ENCODE peak calls at places on chromosomes 1 and 21, in ten cellular contexts. T, A, U, B, M, W, F, Q, X and N are unnamed samples.
A peak's percentile ranks its signal among the peaks of the same experiment; 100 is the strongest.

GRCh38 chr1:60819302-60819701 is 263.1 kb upstream of the NFIA start:
- DNase-seq in B (no peak), F (no peak), U (no peak), X (no peak), Q (no peak), T (no peak), M (no peak), A (no peak), W (no peak), N (no peak)

GRCh38 chr1:13699936-13700520 is at the start of gene PRDM2:
- DNase-seq in F (no peak), T (no peak), Q (peak; percentile 33), W (peak; percentile 93), U (no peak), B (no peak), M (peak; percentile 68), X (peak; percentile 46), A (no peak), N (peak; percentile 7)

GRCh38 chr1:17012775-17013501 is 1.2 kb upstream of the ATP13A2 start:
- DNase-seq in Q (peak; percentile 82), U (no peak), W (no peak), T (no peak), X (no peak), M (no peak), B (no peak), F (no peak), A (no peak), N (peak; percentile 78)

GRCh38 chr1:167121375-167122120 is 27.7 kb downstream of the STYXL2 start:
- DNase-seq in F (peak; percentile 47), M (no peak), A (no peak), W (peak; percentile 82), T (no peak), U (no peak), X (no peak), B (no peak), Q (peak; percentile 82), N (no peak)

GRCh38 chr1:214281030-214281901 is at the start of gene SMYD2:
- DNase-seq in U (no peak), M (peak; percentile 69), W (peak; percentile 94), T (no peak), B (no peak), X (peak; percentile 68), A (peak; percentile 41), F (peak; percentile 83), Q (peak; percentile 72), N (peak; percentile 77)

GRCh38 chr1:30409476-30410152 is 313.8 kb downstream of the MATN1 start:
- DNase-seq in T (no peak), M (no peak), Q (peak; percentile 62), F (no peak), A (no peak), W (peak; percentile 34), U (no peak), B (no peak), X (no peak), N (no peak)

GRCh38 chr1:1799716-1800115 is 21.4 kb upstream of the NADK start:
- DNase-seq in M (no peak), B (no peak), F (no peak), X (no peak), A (no peak), Q (no peak), T (no peak), U (no peak), W (peak; percentile 32), N (no peak)

GRCh38 chr1:7953850-7954609 is 7.5 kb upstream of the PARK7 start:
- DNase-seq in T (peak; percentile 66), M (peak; percentile 74), F (peak; percentile 65), U (peak; percentile 91), B (no peak), A (no peak), X (no peak), Q (peak; percentile 85), W (peak; percentile 98), N (peak; percentile 87)

GRCh38 chr1:222196736-222197135 is 351.2 kb downstream of the HHIPL2 start:
- DNase-seq in M (no peak), U (no peak), A (no peak), Q (no peak), T (no peak), B (no peak), X (no peak), W (no peak), F (no peak), N (no peak)

GRCh38 chr1:147091801-147092200 is 80.5 kb downstream of the PRKAB2 start:
- DNase-seq in W (no peak), U (no peak), B (no peak), Q (no peak), T (no peak), X (no peak), F (peak; percentile 76), A (no peak), M (no peak), N (no peak)

GRCh38 chr1:76494807-76495206 is 372.5 kb upstream of the ST6GALNAC5 start:
- DNase-seq in X (no peak), Q (no peak), T (no peak), U (no peak), M (no peak), W (no peak), A (no peak), B (no peak), F (no peak), N (no peak)

GRCh38 chr1:184536246-184536985 is 149.6 kb downstream of the C1orf21 start:
- DNase-seq in A (no peak), T (no peak), U (no peak), X (no peak), Q (no peak), W (no peak), B (no peak), F (no peak), M (no peak), N (no peak)

GRCh38 chr1:28104866-28105467 is 16.6 kb upstream of the EYA3 start:
- DNase-seq in M (no peak), T (no peak), A (no peak), W (no peak), B (peak; percentile 96), X (no peak), Q (peak; percentile 73), F (peak; percentile 95), U (no peak), N (peak; percentile 67)

GRCh38 chr1:15152318-15153183 is 996 bp upstream of the TMEM51 start:
- DNase-seq in T (no peak), X (peak; percentile 87), Q (peak; percentile 88), A (peak; percentile 41), W (peak; percentile 78), B (no peak), U (peak; percentile 46), F (peak; percentile 85), M (no peak), N (peak; percentile 88)

GRCh38 chr1:165542647-165543046 is 1.2 kb upstream of the LRRC52 start:
- DNase-seq in A (no peak), W (no peak), M (no peak), B (no peak), X (no peak), T (no peak), U (peak; percentile 19), F (peak; percentile 20), Q (no peak), N (no peak)

GRCh38 chr1:14128096-14128495 is 428.1 kb downstream of the PRDM2 start:
- DNase-seq in B (no peak), W (no peak), U (no peak), A (no peak), X (no peak), M (no peak), F (peak; percentile 39), T (no peak), Q (peak; percentile 48), N (no peak)

GRCh38 chr1:224710196-224710595 is 94.1 kb downstream of the CNIH3 start:
- DNase-seq in U (peak; percentile 65), A (no peak), Q (no peak), F (no peak), T (no peak), X (no peak), M (no peak), W (no peak), B (no peak), N (no peak)

GRCh38 chr21:46124083-46124925 is 26.4 kb downstream of the COL6A2 start:
- DNase-seq in W (peak; percentile 34), U (no peak), B (no peak), M (no peak), A (no peak), Q (no peak), X (no peak), T (no peak), F (no peak), N (no peak)

GRCh38 chr1:168636642-168637111 is 60.3 kb downstream of the XCL1 start:
- DNase-seq in M (no peak), T (no peak), Q (peak; percentile 59), F (peak; percentile 89), B (no peak), W (no peak), A (no peak), U (no peak), X (no peak), N (no peak)

GRCh38 chr1:61301824-61302652 is 219.7 kb downstream of the NFIA start:
- DNase-seq in Q (peak; percentile 2), F (peak; percentile 64), W (no peak), M (no peak), T (no peak), A (no peak), U (peak; percentile 50), B (no peak), X (no peak), N (no peak)

GRCh38 chr1:89918127-89918793 is 76.7 kb upstream of the ZNF326 start:
- DNase-seq in F (peak; percentile 77), T (no peak), X (no peak), B (no peak), W (no peak), A (peak; percentile 21), Q (no peak), U (no peak), M (no peak), N (no peak)

GRCh38 chr1:91502882-91503184 is 2.2 kb downstream of the CDC7 start:
- DNase-seq in A (no peak), T (no peak), W (no peak), B (no peak), Q (peak; percentile 46), U (no peak), M (no peak), X (peak; percentile 45), F (no peak), N (no peak)

GRCh38 chr1:67687198-67687545 is 2.2 kb downstream of the GADD45A start:
- DNase-seq in B (no peak), X (no peak), W (no peak), Q (no peak), A (no peak), U (no peak), T (no peak), F (no peak), M (no peak), N (no peak)

GRCh38 chr1:51344602-51345299 is 14.4 kb upstream of the TTC39A start:
- DNase-seq in Q (no peak), U (no peak), T (no peak), M (no peak), B (no peak), F (no peak), X (no peak), W (no peak), A (no peak), N (peak; percentile 23)

GRCh38 chr1:174956976-174957375 is 42.8 kb upstream of the CACYBP start:
- DNase-seq in T (no peak), Q (no peak), A (no peak), B (no peak), W (no peak), F (no peak), U (no peak), M (no peak), X (no peak), N (no peak)

GRCh38 chr1:183918589-183918988 is 113.7 kb downstream of the RGL1 start:
- DNase-seq in A (no peak), M (no peak), Q (no peak), W (no peak), U (peak; percentile 15), T (no peak), F (no peak), B (no peak), X (no peak), N (no peak)